ENCODE peak calls at places on chromosomes 16 and 17, in ten cellular contexts. Q is AG10803; Z is posterior cingulate gyrus; J is effector CD4-positive, alpha-beta T cell; G is midbrain; N is activated CD8-positive, alpha-beta T cell treated with anti-CD3 and anti-CD28 coated beads for 36 hours; R is lung; O is transverse colon; C is WERI-Rb-1; W is nucleus accumbens. U is an unnamed sample.

GRCh38 chr16:2785101-2785991 is 2.0 kb downstream of the PRSS33 start:
- DNase-seq in Q (no peak), Z (no peak), J (no peak), G (no peak), N (peak; percentile 61), R (no peak), O (peak; percentile 33), C (peak; percentile 14), W (no peak), U (peak; percentile 33)

GRCh38 chr17:27810211-27810901 is 10.0 kb upstream of the NOS2 start:
- DNase-seq in Q (no peak), Z (no peak), J (no peak), G (no peak), N (peak; percentile 78), R (no peak), O (no peak), C (no peak), W (no peak), U (no peak)

GRCh38 chr17:76902476-76902875 is 34.3 kb downstream of the MGAT5B start:
- DNase-seq in Q (no peak), Z (no peak), J (no peak), G (no peak), N (no peak), R (no peak), O (no peak), C (no peak), W (no peak), U (no peak)

GRCh38 chr17:19302791-19303233 is 59.7 kb downstream of the B9D1 start:
- DNase-seq in Q (no peak), Z (no peak), J (no peak), G (peak; percentile 35), N (no peak), R (no peak), O (no peak), C (no peak), W (no peak), U (peak; percentile 51)

GRCh38 chr17:489758-490329 is 137.2 kb upstream of the RPH3AL start:
- DNase-seq in Q (peak; percentile 58), Z (no peak), J (peak; percentile 50), G (no peak), N (peak; percentile 88), R (peak; percentile 39), O (peak; percentile 69), C (peak; percentile 39), W (no peak), U (peak; percentile 80)

GRCh38 chr16:12659871-12660270 is 143.8 kb downstream of the CPPED1 start:
- DNase-seq in Q (no peak), Z (no peak), J (no peak), G (no peak), N (no peak), R (no peak), O (no peak), C (peak; percentile 70), W (no peak), U (no peak)

GRCh38 chr17:79866791-79867190 is 27.6 kb upstream of the CBX4 start:
- DNase-seq in Q (no peak), Z (no peak), J (no peak), G (no peak), N (no peak), R (no peak), O (no peak), C (no peak), W (no peak), U (no peak)

GRCh38 chr16:3187798-3188674 is at the start of gene OR1F1:
- DNase-seq in Q (peak; percentile 59), Z (no peak), J (no peak), G (no peak), N (peak; percentile 88), R (no peak), O (no peak), C (peak; percentile 57), W (peak; percentile 33), U (peak; percentile 73)

GRCh38 chr17:43210576-43210975 is 1.1 kb upstream of the TMEM106A start:
- DNase-seq in Q (no peak), Z (no peak), J (no peak), G (no peak), N (no peak), R (no peak), O (no peak), C (no peak), W (no peak), U (no peak)

GRCh38 chr17:4038076-4038475 is 73.8 kb upstream of the ATP2A3 start:
- DNase-seq in Q (no peak), Z (no peak), J (no peak), G (no peak), N (no peak), R (no peak), O (no peak), C (no peak), W (no peak), U (no peak)

GRCh38 chr16:19868421-19868820 is 16.2 kb downstream of the GPRC5B start:
- DNase-seq in Q (no peak), Z (no peak), J (no peak), G (no peak), N (no peak), R (no peak), O (no peak), C (no peak), W (no peak), U (no peak)

GRCh38 chr16:83356986-83357385 is 450.8 kb upstream of the HSBP1 start:
- DNase-seq in Q (no peak), Z (no peak), J (no peak), G (no peak), N (no peak), R (no peak), O (no peak), C (no peak), W (no peak), U (no peak)

GRCh38 chr16:46650224-46650623 is 29.0 kb upstream of the SHCBP1 start:
- DNase-seq in Q (peak; percentile 50), Z (no peak), J (no peak), G (no peak), N (no peak), R (no peak), O (no peak), C (no peak), W (no peak), U (no peak)

GRCh38 chr17:15342460-15342859 is 1.1 kb upstream of the TEKT3 start:
- DNase-seq in Q (no peak), Z (no peak), J (no peak), G (no peak), N (no peak), R (no peak), O (no peak), C (no peak), W (no peak), U (no peak)

GRCh38 chr16:86826931-86827330 is 248.6 kb downstream of the FOXL1 start:
- DNase-seq in Q (peak; percentile 10), Z (no peak), J (no peak), G (no peak), N (no peak), R (no peak), O (no peak), C (no peak), W (no peak), U (no peak)

GRCh38 chr16:27317738-27318398 is 4.1 kb downstream of the IL4R start:
- DNase-seq in Q (no peak), Z (no peak), J (peak; percentile 33), G (no peak), N (peak; percentile 86), R (no peak), O (no peak), C (no peak), W (no peak), U (no peak)

GRCh38 chr16:73172621-73173312 is 124.8 kb upstream of the ZFHX3 start:
- DNase-seq in Q (peak; percentile 95), Z (no peak), J (no peak), G (no peak), N (no peak), R (peak; percentile 73), O (peak; percentile 86), C (no peak), W (no peak), U (no peak)

GRCh38 chr16:14244344-14245010 is 173.4 kb downstream of the MRTFB start:
- DNase-seq in Q (peak; percentile 50), Z (no peak), J (no peak), G (no peak), N (no peak), R (no peak), O (no peak), C (no peak), W (no peak), U (no peak)

GRCh38 chr17:17972952-17973254 is 241 bp downstream of the DRC3 start:
- DNase-seq in Q (no peak), Z (no peak), J (no peak), G (no peak), N (no peak), R (no peak), O (no peak), C (no peak), W (no peak), U (no peak)

GRCh38 chr17:28345420-28346198 is 10.0 kb downstream of the TNFAIP1 start:
- DNase-seq in Q (peak; percentile 23), Z (no peak), J (no peak), G (no peak), N (no peak), R (peak; percentile 51), O (no peak), C (no peak), W (no peak), U (no peak)

GRCh38 chr17:57456622-57457021 is 200.3 kb downstream of the MSI2 start:
- DNase-seq in Q (peak; percentile 57), Z (no peak), J (no peak), G (no peak), N (no peak), R (no peak), O (no peak), C (no peak), W (no peak), U (no peak)

GRCh38 chr17:56902350-56902749 is 11.5 kb downstream of the TRIM25 start:
- DNase-seq in Q (peak; percentile 77), Z (no peak), J (no peak), G (no peak), N (no peak), R (no peak), O (no peak), C (no peak), W (no peak), U (no peak)

GRCh38 chr16:72991211-72991610 is 56.7 kb downstream of the ZFHX3 start:
- DNase-seq in Q (peak; percentile 22), Z (no peak), J (no peak), G (no peak), N (no peak), R (no peak), O (no peak), C (no peak), W (no peak), U (no peak)

GRCh38 chr17:17942846-17943245 is 29.4 kb downstream of the TOM1L2 start:
- DNase-seq in Q (peak; percentile 40), Z (no peak), J (no peak), G (no peak), N (no peak), R (no peak), O (no peak), C (no peak), W (no peak), U (no peak)

GRCh38 chr17:40541873-40542561 is 23.3 kb downstream of the CCR7 start:
- DNase-seq in Q (peak; percentile 81), Z (no peak), J (no peak), G (no peak), N (peak; percentile 55), R (no peak), O (no peak), C (no peak), W (no peak), U (no peak)

GRCh38 chr16:2077016-2077415 is 29.2 kb downstream of the TSC2 start:
- DNase-seq in Q (no peak), Z (no peak), J (no peak), G (no peak), N (no peak), R (no peak), O (no peak), C (no peak), W (no peak), U (no peak)

GRCh38 chr17:29158515-29159275 is 21.5 kb downstream of the MYO18A start:
- DNase-seq in Q (peak; percentile 77), Z (peak; percentile 60), J (no peak), G (peak; percentile 64), N (no peak), R (no peak), O (no peak), C (no peak), W (peak; percentile 34), U (no peak)

U was measured in NB4.